ENCODE peak calls at places on chromosomes 3 and 15, in nine cellular contexts. Y, L, G, N, U, K, E, F and V are unnamed samples.
A peak's percentile ranks its signal among the peaks of the same experiment; 100 is the strongest.

GRCh38 chr3:190492129-190492528 is 21.8 kb upstream of the IL1RAP start:
- DNase-seq in Y (no peak), L (no peak), G (no peak), N (no peak), U (no peak), K (no peak), E (no peak), F (no peak), V (no peak)

GRCh38 chr3:180808823-180809575 is 103.5 kb upstream of the FXR1 start:
- DNase-seq in Y (no peak), L (no peak), G (no peak), N (no peak), U (no peak), K (no peak), E (no peak), F (no peak), V (no peak)

GRCh38 chr15:90681056-90681455 is 36.1 kb upstream of the BLM start:
- DNase-seq in Y (no peak), L (no peak), G (no peak), N (no peak), U (no peak), K (no peak), E (no peak), F (no peak), V (no peak)

GRCh38 chr15:67329984-67330733 is 75.6 kb downstream of the IQCH start:
- DNase-seq in Y (no peak), L (peak; percentile 8), G (peak; percentile 2), N (no peak), U (no peak), K (no peak), E (no peak), F (no peak), V (no peak)

GRCh38 chr3:88195951-88196434 is 46.2 kb downstream of the C3orf38 start:
- DNase-seq in Y (no peak), L (peak; percentile 55), G (peak; percentile 23), N (no peak), U (no peak), K (no peak), E (no peak), F (no peak), V (no peak)

GRCh38 chr15:74369756-74370155 is 2.3 kb upstream of the CYP11A1 start:
- DNase-seq in Y (no peak), L (no peak), G (no peak), N (no peak), U (no peak), K (no peak), E (no peak), F (no peak), V (no peak)

GRCh38 chr3:128971421-128971820 is 22.5 kb downstream of the CFAP92 start:
- DNase-seq in Y (no peak), L (peak; percentile 72), G (no peak), N (no peak), U (no peak), K (peak; percentile 35), E (no peak), F (no peak), V (no peak)

GRCh38 chr3:152405915-152406802 is 137.4 kb downstream of the MBNL1 start:
- DNase-seq in Y (no peak), L (peak; percentile 96), G (peak; percentile 87), N (no peak), U (no peak), K (peak; percentile 34), E (no peak), F (no peak), V (no peak)

GRCh38 chr3:157574580-157574979 is 71.4 kb upstream of the VEPH1 start:
- DNase-seq in Y (no peak), L (no peak), G (no peak), N (no peak), U (no peak), K (no peak), E (no peak), F (no peak), V (no peak)

GRCh38 chr3:98329392-98330124 is 24.1 kb upstream of the OR5K4 start:
- DNase-seq in Y (peak; percentile 19), L (peak; percentile 65), G (peak; percentile 69), N (peak; percentile 18), U (no peak), K (no peak), E (peak; percentile 40), F (peak; percentile 26), V (peak; percentile 31)

GRCh38 chr3:109331692-109332091 is 5.7 kb downstream of the DPPA4 start:
- DNase-seq in Y (no peak), L (no peak), G (no peak), N (no peak), U (no peak), K (no peak), E (no peak), F (no peak), V (no peak)

GRCh38 chr3:100257601-100258000 is 3.2 kb upstream of the TBC1D23 start:
- DNase-seq in Y (peak; percentile 79), L (no peak), G (peak; percentile 25), N (peak; percentile 52), U (no peak), K (no peak), E (no peak), F (no peak), V (no peak)

GRCh38 chr3:177335728-177336127 is 138.4 kb upstream of the TBL1XR1 start:
- DNase-seq in Y (no peak), L (peak; percentile 45), G (no peak), N (no peak), U (no peak), K (no peak), E (no peak), F (no peak), V (no peak)

GRCh38 chr15:36877796-36878744 is 222.3 kb downstream of the MEIS2 start:
- DNase-seq in Y (no peak), L (no peak), G (no peak), N (peak; percentile 40), U (no peak), K (no peak), E (no peak), F (peak; percentile 51), V (no peak)

GRCh38 chr3:101038393-101038792 is 45.2 kb upstream of the ABI3BP start:
- DNase-seq in Y (no peak), L (no peak), G (peak; percentile 30), N (no peak), U (no peak), K (no peak), E (no peak), F (no peak), V (no peak)

GRCh38 chr3:66023254-66023653 is 15.5 kb downstream of the MAGI1 start:
- DNase-seq in Y (no peak), L (no peak), G (no peak), N (no peak), U (no peak), K (no peak), E (no peak), F (no peak), V (no peak)

GRCh38 chr3:66018047-66019033 is 20.4 kb downstream of the MAGI1 start:
- DNase-seq in Y (no peak), L (no peak), G (peak; percentile 85), N (no peak), U (no peak), K (no peak), E (no peak), F (no peak), V (no peak)

GRCh38 chr3:66019896-66020295 is 18.8 kb downstream of the MAGI1 start:
- DNase-seq in Y (no peak), L (no peak), G (no peak), N (no peak), U (no peak), K (no peak), E (no peak), F (no peak), V (no peak)

GRCh38 chr3:66023728-66024390 is 14.9 kb downstream of the MAGI1 start:
- DNase-seq in Y (no peak), L (no peak), G (no peak), N (no peak), U (no peak), K (no peak), E (no peak), F (no peak), V (no peak)

DNA sequence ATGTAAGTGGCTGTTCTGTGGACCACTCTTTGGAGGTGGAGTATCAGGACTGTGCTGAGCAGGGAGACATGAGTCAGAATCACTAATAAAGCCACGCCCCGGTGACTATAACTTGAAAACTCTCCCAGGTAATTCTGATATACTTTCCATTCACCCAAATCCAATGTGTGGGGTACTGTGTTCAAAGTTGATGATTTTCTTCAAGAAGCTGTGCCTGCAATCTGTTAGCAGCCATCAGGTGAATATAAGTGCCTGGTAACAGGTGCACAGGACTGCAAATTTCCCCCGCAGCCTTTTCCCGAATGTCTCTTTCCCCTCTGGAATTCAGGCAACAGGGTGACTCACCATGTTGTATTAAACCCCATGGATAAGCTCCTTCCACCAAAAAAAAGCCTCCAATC is 17.0 kb downstream of the MAGI1 start:
- DNase-seq in Y (no peak), L (no peak), G (peak; percentile 86), N (no peak), U (no peak), K (no peak), E (no peak), F (no peak), V (no peak)
- H3K4me3 ChIP-seq in Y (no peak overlapping the region), L (no peak overlapping the region), G (peak overlapping the region; percentile 48), N (no peak overlapping the region), U (no peak overlapping the region), K (no peak overlapping the region), E (no peak overlapping the region), F (no peak overlapping the region), V (no peak overlapping the region)

GRCh38 chr15:58521293-58521991 is 89.7 kb downstream of the LIPC start:
- DNase-seq in Y (peak; percentile 80), L (peak; percentile 90), G (peak; percentile 99), N (no peak), U (peak; percentile 70), K (peak; percentile 28), E (peak; percentile 42), F (no peak), V (peak; percentile 50)
- H3K4me3 ChIP-seq in Y (no peak overlapping the region), L (no peak overlapping the region), G (no peak overlapping the region), N (no peak overlapping the region), U (no peak overlapping the region), K (no peak overlapping the region), E (no peak overlapping the region), F (no peak overlapping the region), V (no peak overlapping the region)

GRCh38 chr3:126523745-126524428 is at the start of gene CHST13:
- DNase-seq in Y (peak; percentile 65), L (peak; percentile 30), G (peak; percentile 60), N (peak; percentile 62), U (peak; percentile 91), K (no peak), E (peak; percentile 87), F (no peak), V (no peak)
- H3K4me3 ChIP-seq in Y (peak within 1 kb of the TSS; percentile 38), L (no peak within 1 kb of the TSS), G (peak within 1 kb of the TSS; percentile 22), N (peak within 1 kb of the TSS; percentile 65), U (peak within 1 kb of the TSS; percentile 68), K (no peak within 1 kb of the TSS), E (peak within 1 kb of the TSS; percentile 84), F (no peak within 1 kb of the TSS), V (peak within 1 kb of the TSS; percentile 29)

DNA sequence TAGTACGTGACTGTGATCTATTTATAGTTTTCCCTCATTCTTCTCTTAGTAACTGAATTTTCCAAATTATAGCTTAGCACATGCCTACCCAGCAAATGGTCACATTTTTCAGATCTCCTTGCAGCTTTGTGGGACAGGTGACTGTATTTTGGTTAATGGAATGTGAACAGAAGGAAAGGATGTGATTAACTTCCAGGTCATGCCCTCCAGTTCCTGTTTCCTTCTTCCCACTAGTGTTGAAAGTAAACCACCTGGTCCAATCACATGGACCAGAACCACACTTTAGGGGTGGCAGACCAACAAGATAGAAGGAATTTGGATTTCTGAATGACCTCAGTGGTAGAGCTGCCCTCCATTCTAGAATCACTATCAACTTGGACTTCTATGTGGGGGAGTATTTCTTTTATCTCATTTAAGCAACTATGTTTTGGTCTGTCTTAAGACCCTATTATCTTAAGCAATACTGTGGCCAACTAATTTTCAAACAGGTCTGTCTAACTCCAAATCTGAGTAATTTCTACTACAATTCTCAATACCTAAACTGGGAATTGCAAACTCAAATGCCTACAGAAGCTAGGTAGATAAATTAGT is 76.0 kb upstream of the TSC22D2 start:
- DNase-seq in Y (no peak), L (no peak), G (no peak), N (no peak), U (no peak), K (no peak), E (no peak), F (no peak), V (no peak)
- H3K4me3 ChIP-seq in Y (no peak overlapping the region), L (no peak overlapping the region), G (no peak overlapping the region), N (no peak overlapping the region), U (no peak overlapping the region), K (no peak overlapping the region), E (no peak overlapping the region), F (no peak overlapping the region), V (no peak overlapping the region)